ENCODE peak calls at places on chromosome 2, in six cellular contexts. One of them, this sample, is unnamed.

GRCh38 chr2:1588994-1589611 is 155.2 kb downstream of the PXDN start:
- DNase-seq in bronchial epithelial cell: no peak
- DNase-seq in AG04449: no peak
- DNase-seq in uterus: no peak
- DNase-seq in PC-9: no peak
- DNase-seq in upper lobe of right lung: peak; percentile 56
- DNase-seq in this sample: no peak

GRCh38 chr2:28445448-28446258 is 50.2 kb upstream of the PLB1 start:
- DNase-seq in bronchial epithelial cell: peak; percentile 97
- DNase-seq in AG04449: peak; percentile 94
- DNase-seq in uterus: no peak
- DNase-seq in PC-9: peak; percentile 68
- DNase-seq in upper lobe of right lung: peak; percentile 45
- DNase-seq in this sample: peak; percentile 98

GRCh38 chr2:222688912-222689311 is 17.5 kb downstream of the MOGAT1 start:
- DNase-seq in bronchial epithelial cell: no peak
- DNase-seq in AG04449: no peak
- DNase-seq in uterus: no peak
- DNase-seq in PC-9: no peak
- DNase-seq in upper lobe of right lung: no peak
- DNase-seq in this sample: peak; percentile 56

GRCh38 chr2:86492057-86492456 is 50.9 kb downstream of the KDM3A start:
- DNase-seq in bronchial epithelial cell: no peak
- DNase-seq in AG04449: no peak
- DNase-seq in uterus: no peak
- DNase-seq in PC-9: no peak
- DNase-seq in upper lobe of right lung: no peak
- DNase-seq in this sample: no peak

GRCh38 chr2:195608768-195609454 is 48.1 kb upstream of the SLC39A10 start:
- DNase-seq in bronchial epithelial cell: no peak
- DNase-seq in AG04449: no peak
- DNase-seq in uterus: no peak
- DNase-seq in PC-9: no peak
- DNase-seq in upper lobe of right lung: no peak
- DNase-seq in this sample: no peak

GRCh38 chr2:138421971-138422335 is 79.6 kb upstream of the SPOPL start:
- DNase-seq in bronchial epithelial cell: peak; percentile 97
- DNase-seq in AG04449: peak; percentile 59
- DNase-seq in uterus: no peak
- DNase-seq in PC-9: peak; percentile 27
- DNase-seq in upper lobe of right lung: no peak
- DNase-seq in this sample: peak; percentile 74

GRCh38 chr2:177604291-177605065 is 211.9 kb downstream of the AGPS start:
- DNase-seq in bronchial epithelial cell: peak; percentile 50
- DNase-seq in AG04449: peak; percentile 38
- DNase-seq in uterus: peak; percentile 35
- DNase-seq in PC-9: peak; percentile 16
- DNase-seq in upper lobe of right lung: no peak
- DNase-seq in this sample: peak; percentile 84

GRCh38 chr2:108988796-108989713 is at the start of gene EDAR:
- DNase-seq in bronchial epithelial cell: peak; percentile 74
- DNase-seq in AG04449: no peak
- DNase-seq in uterus: no peak
- DNase-seq in PC-9: peak; percentile 67
- DNase-seq in upper lobe of right lung: peak; percentile 72
- DNase-seq in this sample: peak; percentile 7

GRCh38 chr2:217685255-217685605 is 317.6 kb downstream of the TNS1 start:
- DNase-seq in bronchial epithelial cell: peak; percentile 98
- DNase-seq in AG04449: peak; percentile 90
- DNase-seq in uterus: peak; percentile 62
- DNase-seq in PC-9: peak; percentile 80
- DNase-seq in upper lobe of right lung: peak; percentile 66
- DNase-seq in this sample: peak; percentile 93

GRCh38 chr2:223122706-223123265 is 70.8 kb downstream of the KCNE4 start:
- DNase-seq in bronchial epithelial cell: peak; percentile 59
- DNase-seq in AG04449: no peak
- DNase-seq in uterus: no peak
- DNase-seq in PC-9: no peak
- DNase-seq in upper lobe of right lung: no peak
- DNase-seq in this sample: no peak

GRCh38 chr2:71306762-71307161 is 24.8 kb upstream of the ZNF638 start:
- DNase-seq in bronchial epithelial cell: peak; percentile 8
- DNase-seq in AG04449: no peak
- DNase-seq in uterus: no peak
- DNase-seq in PC-9: no peak
- DNase-seq in upper lobe of right lung: no peak
- DNase-seq in this sample: peak; percentile 91

GRCh38 chr2:226656367-226656766 is 143.3 kb downstream of the IRS1 start:
- DNase-seq in bronchial epithelial cell: no peak
- DNase-seq in AG04449: no peak
- DNase-seq in uterus: no peak
- DNase-seq in PC-9: no peak
- DNase-seq in upper lobe of right lung: no peak
- DNase-seq in this sample: no peak

GRCh38 chr2:212726403-212726802 is 187.8 kb upstream of the ERBB4 start:
- DNase-seq in bronchial epithelial cell: peak; percentile 60
- DNase-seq in AG04449: no peak
- DNase-seq in uterus: no peak
- DNase-seq in PC-9: no peak
- DNase-seq in upper lobe of right lung: no peak
- DNase-seq in this sample: no peak

GRCh38 chr2:120014231-120014990 is 1.5 kb downstream of the EPB41L5 start:
- DNase-seq in bronchial epithelial cell: peak; percentile 17
- DNase-seq in AG04449: no peak
- DNase-seq in uterus: no peak
- DNase-seq in PC-9: no peak
- DNase-seq in upper lobe of right lung: no peak
- DNase-seq in this sample: peak; percentile 56
- H3K4me3 ChIP-seq in bronchial epithelial cell: peak overlapping the region; percentile 2
- H3K4me3 ChIP-seq in AG04449: no peak overlapping the region
- H3K4me3 ChIP-seq in uterus: no peak overlapping the region
- H3K4me3 ChIP-seq in PC-9: peak overlapping the region; percentile 82
- H3K4me3 ChIP-seq in upper lobe of right lung: peak overlapping the region; percentile 85
- H3K4me3 ChIP-seq in this sample: peak overlapping the region; percentile 70

GRCh38 chr2:31945572-31945935 is 65.3 kb downstream of the MEMO1 start:
- DNase-seq in bronchial epithelial cell: no peak
- DNase-seq in AG04449: no peak
- DNase-seq in uterus: no peak
- DNase-seq in PC-9: no peak
- DNase-seq in upper lobe of right lung: no peak
- DNase-seq in this sample: no peak
- TF ChIP-seq CTCF in bronchial epithelial cell: no peak
- TF ChIP-seq CTCF in AG04449: no peak
- TF ChIP-seq CTCF in uterus: no peak
- TF ChIP-seq CTCF in PC-9: no peak
- TF ChIP-seq CTCF in upper lobe of right lung: no peak
- TF ChIP-seq CTCF in this sample: no peak

GRCh38 chr2:37323176-37323575 is 1.5 kb downstream of the PRKD3 start:
- DNase-seq in bronchial epithelial cell: peak; percentile 8
- DNase-seq in AG04449: no peak
- DNase-seq in uterus: no peak
- DNase-seq in PC-9: no peak
- DNase-seq in upper lobe of right lung: no peak
- DNase-seq in this sample: peak; percentile 16
- H3K4me3 ChIP-seq in bronchial epithelial cell: peak overlapping the region; percentile 49
- H3K4me3 ChIP-seq in AG04449: peak overlapping the region; percentile 73
- H3K4me3 ChIP-seq in uterus: peak overlapping the region; percentile 70
- H3K4me3 ChIP-seq in PC-9: peak overlapping the region; percentile 65
- H3K4me3 ChIP-seq in upper lobe of right lung: peak overlapping the region; percentile 74
- H3K4me3 ChIP-seq in this sample: peak overlapping the region; percentile 87

GRCh38 chr2:53445376-53446072 is 322.1 kb upstream of the CHAC2 start:
- DNase-seq in bronchial epithelial cell: peak; percentile 61
- DNase-seq in AG04449: no peak
- DNase-seq in uterus: no peak
- DNase-seq in PC-9: no peak
- DNase-seq in upper lobe of right lung: no peak
- DNase-seq in this sample: peak; percentile 71

GRCh38 chr2:53438056-53438455 is 329.5 kb upstream of the CHAC2 start:
- DNase-seq in bronchial epithelial cell: no peak
- DNase-seq in AG04449: no peak
- DNase-seq in uterus: no peak
- DNase-seq in PC-9: peak; percentile 37
- DNase-seq in upper lobe of right lung: no peak
- DNase-seq in this sample: no peak

GRCh38 chr2:53437371-53437770 is 330.2 kb upstream of the CHAC2 start:
- DNase-seq in bronchial epithelial cell: peak; percentile 32
- DNase-seq in AG04449: no peak
- DNase-seq in uterus: no peak
- DNase-seq in PC-9: no peak
- DNase-seq in upper lobe of right lung: no peak
- DNase-seq in this sample: peak; percentile 15

GRCh38 chr2:53438692-53439091 is 328.9 kb upstream of the CHAC2 start:
- DNase-seq in bronchial epithelial cell: no peak
- DNase-seq in AG04449: no peak
- DNase-seq in uterus: no peak
- DNase-seq in PC-9: no peak
- DNase-seq in upper lobe of right lung: no peak
- DNase-seq in this sample: no peak

DNA sequence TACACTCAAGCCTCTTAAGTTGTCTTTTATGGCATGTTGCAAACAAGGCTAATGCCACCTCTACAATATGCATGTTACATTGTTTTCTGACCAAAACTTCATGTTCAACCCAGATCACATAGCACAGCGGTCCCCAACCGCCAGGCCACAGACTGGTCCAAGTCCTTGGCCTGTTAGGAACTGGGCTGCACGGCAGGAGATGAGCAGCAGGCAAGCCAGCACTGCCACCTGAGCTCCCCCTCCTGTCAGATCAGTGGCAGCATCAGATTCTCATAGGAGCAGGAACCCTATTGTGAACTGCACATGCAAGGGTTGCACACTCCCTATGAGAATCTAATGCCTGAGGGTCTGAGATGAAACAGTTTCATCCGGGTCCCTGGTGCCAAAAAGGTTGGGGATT is 324.8 kb upstream of the CHAC2 start:
- DNase-seq in bronchial epithelial cell: peak; percentile 19
- DNase-seq in AG04449: no peak
- DNase-seq in uterus: no peak
- DNase-seq in PC-9: peak; percentile 28
- DNase-seq in upper lobe of right lung: no peak
- DNase-seq in this sample: no peak
- TF ChIP-seq CTCF in bronchial epithelial cell: peak; percentile 47
- TF ChIP-seq CTCF in AG04449: no peak
- TF ChIP-seq CTCF in uterus: no peak
- TF ChIP-seq CTCF in PC-9: no peak
- TF ChIP-seq CTCF in upper lobe of right lung: no peak
- TF ChIP-seq CTCF in this sample: no peak

GRCh38 chr2:189577108-189577507 is 3.5 kb downstream of the SLC40A1 start:
- DNase-seq in bronchial epithelial cell: no peak
- DNase-seq in AG04449: no peak
- DNase-seq in uterus: no peak
- DNase-seq in PC-9: no peak
- DNase-seq in upper lobe of right lung: no peak
- DNase-seq in this sample: no peak
- H3K4me3 ChIP-seq in bronchial epithelial cell: no peak overlapping the region
- H3K4me3 ChIP-seq in AG04449: no peak overlapping the region
- H3K4me3 ChIP-seq in uterus: peak overlapping the region; percentile 80
- H3K4me3 ChIP-seq in PC-9: no peak overlapping the region
- H3K4me3 ChIP-seq in upper lobe of right lung: peak overlapping the region; percentile 72
- H3K4me3 ChIP-seq in this sample: no peak overlapping the region

This sample was measured in fibroblast of mammary gland.